ENCODE peak calls at places on chromosomes 5 and 9, in eight cellular contexts. W is endothelial cell, T is GM12865, U is NB4, Q is chondrocyte, M is WTC11, A is esophagus squamous epithelium, J is cardiac fibroblast. G is an unnamed sample.

GRCh38 chr5:126471247-126471646 is 48.0 kb downstream of the GRAMD2B start:
- DNase-seq in Q (no peak), U (no peak), J (no peak), W (no peak), T (no peak), A (no peak), M (no peak), G (no peak)

GRCh38 chr9:92292338-92293074 is 991 bp downstream of the IARS1 start:
- DNase-seq in W (no peak), Q (no peak), A (no peak), M (no peak), U (peak), J (no peak), T (no peak), G (no peak)

GRCh38 chr9:90905822-90906221 is 104.2 kb downstream of the SYK start:
- DNase-seq in A (no peak), J (no peak), T (no peak), M (no peak), U (no peak), Q (no peak), W (no peak), G (no peak)

GRCh38 chr9:18489861-18490260 is 15.9 kb downstream of the ADAMTSL1 start:
- DNase-seq in U (no peak), M (no peak), Q (no peak), T (no peak), J (peak), W (no peak), A (no peak), G (no peak)

GRCh38 chr9:136290508-136291000 is 13.3 kb downstream of the CCDC187 start:
- DNase-seq in J (no peak), W (no peak), M (no peak), A (no peak), T (no peak), Q (no peak), U (no peak), G (no peak)

GRCh38 chr9:103789686-103790085 is 304.4 kb upstream of the SMC2 start:
- DNase-seq in U (peak), J (peak), W (no peak), A (no peak), M (no peak), T (peak), Q (no peak), G (no peak)

GRCh38 chr9:35696520-35697215 is 6.9 kb upstream of the TPM2 start:
- DNase-seq in A (no peak), U (peak), M (peak), W (peak), J (peak), Q (no peak), T (peak), G (peak)

GRCh38 chr9:98916660-98917059 is 27.0 kb upstream of the COL15A1 start:
- DNase-seq in M (peak), W (peak), T (no peak), J (no peak), Q (no peak), U (no peak), A (no peak), G (no peak)

GRCh38 chr5:107067391-107067790 is 603.3 kb downstream of the EFNA5 start:
- DNase-seq in T (peak), U (no peak), W (no peak), Q (no peak), A (no peak), J (no peak), M (peak), G (no peak)

GRCh38 chr5:141889282-141889871 is 11.2 kb upstream of the PCDH1 start:
- DNase-seq in W (no peak), U (peak), M (no peak), T (peak), J (peak), Q (no peak), A (no peak), G (no peak)

GRCh38 chr5:56552612-56553268 is 262.6 kb upstream of the MAP3K1 start:
- DNase-seq in T (no peak), J (peak), Q (no peak), A (no peak), W (no peak), U (no peak), M (no peak), G (no peak)

GRCh38 chr9:72140582-72140981 is 8.7 kb upstream of the GDA start:
- DNase-seq in Q (no peak), T (no peak), U (no peak), M (no peak), A (no peak), W (no peak), J (no peak), G (no peak)

GRCh38 chr5:30871191-30871590 is 322.3 kb upstream of the CDH6 start:
- DNase-seq in T (no peak), Q (no peak), U (no peak), M (no peak), J (no peak), A (no peak), W (no peak), G (no peak)

GRCh38 chr9:97373311-97373710 is 38.6 kb upstream of the TDRD7 start:
- DNase-seq in Q (no peak), A (no peak), U (no peak), J (no peak), M (no peak), T (no peak), W (no peak), G (no peak)

GRCh38 chr9:134067904-134068741 is at the start of gene BRD3:
- DNase-seq in Q (no peak), U (peak), M (peak), T (peak), J (peak), A (peak), W (peak), G (peak)

GRCh38 chr5:35484241-35484640 is 133.4 kb upstream of the SPEF2 start:
- DNase-seq in W (no peak), Q (no peak), M (no peak), A (no peak), J (no peak), T (no peak), U (no peak), G (no peak)

GRCh38 chr5:76153271-76153670 is 70.1 kb downstream of the SV2C start:
- DNase-seq in W (no peak), U (no peak), T (peak), Q (no peak), M (no peak), A (no peak), J (no peak), G (no peak)
- TF ChIP-seq CTCF in W (no peak), U (no peak), T (no peak), Q (no peak), M (no peak), A (no peak), J (no peak), G (no peak)

GRCh38 chr9:114376586-114376985 is 11.2 kb downstream of the AKNA start:
- DNase-seq in J (no peak), U (no peak), W (no peak), M (no peak), T (no peak), Q (no peak), A (no peak), G (no peak)

GRCh38 chr9:114380988-114381387 is 6.8 kb downstream of the AKNA start:
- DNase-seq in M (no peak), Q (no peak), U (no peak), A (no peak), W (no peak), J (no peak), T (no peak), G (no peak)

GRCh38 chr9:114377046-114377445 is 10.7 kb downstream of the AKNA start:
- DNase-seq in T (no peak), Q (no peak), M (no peak), J (no peak), A (no peak), W (no peak), U (no peak), G (no peak)

GRCh38 chr9:114378016-114378415 is 9.8 kb downstream of the AKNA start:
- DNase-seq in Q (no peak), J (no peak), A (no peak), U (no peak), T (no peak), M (no peak), W (no peak), G (no peak)

DNA sequence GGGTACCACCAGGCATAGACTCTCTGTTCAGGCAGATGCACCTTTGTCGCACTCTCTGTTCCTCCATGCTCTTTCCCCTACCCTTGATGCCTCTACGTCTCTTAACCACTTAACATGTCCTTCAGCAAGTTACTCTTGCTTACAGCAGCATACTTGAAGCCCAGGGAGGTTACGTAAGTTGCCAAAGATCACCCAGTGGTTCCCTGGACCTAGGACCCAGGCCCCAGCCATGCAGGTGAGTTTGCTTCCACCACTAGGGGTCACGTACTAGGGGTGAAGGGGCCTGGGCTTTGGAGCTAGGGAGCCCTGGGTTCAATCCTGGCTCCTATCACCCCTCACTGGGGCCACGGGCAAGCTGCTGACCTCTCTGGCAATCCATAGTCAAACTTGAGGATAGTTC is 8.9 kb downstream of the AKNA start:
- DNase-seq in A (no peak), W (no peak), Q (no peak), T (no peak), U (no peak), J (no peak), M (no peak), G (no peak)
- TF ChIP-seq CTCF in A (no peak), W (no peak), Q (no peak), T (no peak), U (no peak), J (no peak), M (no peak), G (no peak)

DNA sequence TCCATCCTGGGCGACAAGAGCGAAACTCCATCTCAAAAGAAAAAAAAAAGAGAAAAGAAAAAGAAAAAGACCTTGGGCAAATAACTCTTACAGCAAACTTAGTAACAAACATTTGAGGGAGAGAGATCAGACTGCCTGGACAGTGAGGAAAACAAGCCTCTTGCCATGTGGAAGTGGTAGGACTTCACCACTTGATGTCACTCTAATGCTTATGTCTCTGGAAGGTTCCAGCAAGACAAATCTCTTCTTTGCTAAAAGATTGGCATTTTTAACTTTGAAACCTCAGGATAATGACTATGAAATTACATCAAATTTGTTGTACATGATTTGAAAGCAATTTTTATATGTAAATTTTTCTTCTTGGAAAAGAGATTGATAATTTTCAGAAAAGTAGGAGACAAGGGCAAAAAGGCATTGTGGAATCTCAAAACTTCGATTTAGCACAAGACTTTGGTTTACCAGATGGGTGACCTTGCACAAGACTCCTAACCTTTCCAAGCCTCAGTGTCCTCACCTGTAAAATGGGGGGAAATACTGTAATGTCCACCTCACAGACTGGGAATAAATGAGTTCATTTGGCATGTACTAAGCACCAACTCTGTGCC is 5.4 kb downstream of the ACTL7B start:
- DNase-seq in U (peak), W (no peak), J (peak), Q (no peak), T (peak), A (no peak), M (no peak), G (no peak)
- TF ChIP-seq CTCF in U (peak), W (no peak), J (peak), Q (peak), T (peak), A (no peak), M (no peak), G (peak)

GRCh38 chr9:38228331-38229122 is 159.5 kb upstream of the SHB start:
- DNase-seq in Q (no peak), W (no peak), A (no peak), T (no peak), J (no peak), U (no peak), M (no peak), G (no peak)
- TF ChIP-seq CTCF in Q (no peak), W (no peak), A (no peak), T (no peak), J (no peak), U (no peak), M (no peak), G (no peak)

GRCh38 chr5:488241-488640 is 36.0 kb downstream of the SLC9A3 start:
- DNase-seq in A (no peak), M (no peak), T (no peak), J (no peak), W (no peak), Q (no peak), U (no peak), G (no peak)

GRCh38 chr5:489689-490080 is 34.6 kb downstream of the SLC9A3 start:
- DNase-seq in M (no peak), U (no peak), J (no peak), Q (no peak), T (no peak), A (no peak), W (no peak), G (no peak)

GRCh38 chr5:490116-491094 is 33.8 kb downstream of the SLC9A3 start:
- DNase-seq in A (no peak), T (no peak), J (no peak), Q (no peak), M (no peak), W (no peak), U (no peak), G (no peak)

GRCh38 chr5:491119-491855 is 33.0 kb downstream of the SLC9A3 start:
- DNase-seq in T (no peak), Q (no peak), M (no peak), U (no peak), A (no peak), W (no peak), J (no peak), G (no peak)

DNA sequence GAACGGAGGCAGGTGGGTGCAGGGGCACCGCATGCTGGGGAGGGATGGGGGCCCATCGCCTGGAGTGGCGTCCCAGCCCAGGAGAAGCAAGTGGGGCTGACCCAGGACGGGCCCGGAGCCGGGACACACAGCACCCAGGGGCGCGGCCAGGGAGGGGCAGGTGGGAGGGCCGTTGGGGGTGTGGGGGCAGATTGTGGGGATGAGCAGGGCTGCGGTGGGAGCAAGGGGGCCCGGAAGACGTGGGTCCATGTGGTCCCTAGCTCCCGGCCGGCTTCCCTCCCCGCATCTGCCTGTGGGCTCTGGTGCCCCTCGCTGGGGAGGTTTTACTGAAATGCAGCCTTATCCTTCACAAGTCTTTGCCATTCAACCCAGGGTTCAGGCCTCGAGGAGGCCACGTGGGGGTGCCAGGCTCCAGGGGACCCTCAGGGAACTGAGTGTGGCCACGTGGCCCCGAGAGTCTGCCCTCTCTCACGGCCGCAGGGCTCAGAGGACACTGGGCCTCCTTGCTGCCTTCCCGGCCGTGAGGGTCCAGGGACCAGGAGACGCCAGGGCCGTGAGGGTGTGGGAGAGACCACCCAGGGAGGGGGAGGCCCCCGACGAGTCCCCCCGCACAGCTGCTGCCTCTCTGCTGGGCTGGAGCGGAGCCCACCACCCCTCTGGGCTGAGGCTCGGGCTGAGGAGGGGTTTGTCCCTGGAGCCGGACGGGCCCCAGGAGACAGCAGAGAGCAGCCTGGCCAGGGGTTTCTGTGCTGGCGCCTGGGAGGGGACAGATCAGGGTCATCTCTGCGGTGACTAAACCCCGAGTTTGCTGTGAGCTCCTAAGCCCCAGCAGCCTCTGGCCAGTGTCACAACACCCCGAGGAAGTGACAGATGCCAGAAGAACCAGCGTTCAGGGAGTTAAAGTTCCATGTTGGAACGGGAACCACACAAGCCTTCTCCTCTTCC is 35.2 kb downstream of the SLC9A3 start:
- DNase-seq in M (no peak), Q (no peak), A (no peak), J (no peak), U (peak), W (no peak), T (no peak), G (no peak)
- TF ChIP-seq CTCF in M (no peak), Q (no peak), A (no peak), J (no peak), U (no peak), W (no peak), T (no peak), G (no peak)

DNA sequence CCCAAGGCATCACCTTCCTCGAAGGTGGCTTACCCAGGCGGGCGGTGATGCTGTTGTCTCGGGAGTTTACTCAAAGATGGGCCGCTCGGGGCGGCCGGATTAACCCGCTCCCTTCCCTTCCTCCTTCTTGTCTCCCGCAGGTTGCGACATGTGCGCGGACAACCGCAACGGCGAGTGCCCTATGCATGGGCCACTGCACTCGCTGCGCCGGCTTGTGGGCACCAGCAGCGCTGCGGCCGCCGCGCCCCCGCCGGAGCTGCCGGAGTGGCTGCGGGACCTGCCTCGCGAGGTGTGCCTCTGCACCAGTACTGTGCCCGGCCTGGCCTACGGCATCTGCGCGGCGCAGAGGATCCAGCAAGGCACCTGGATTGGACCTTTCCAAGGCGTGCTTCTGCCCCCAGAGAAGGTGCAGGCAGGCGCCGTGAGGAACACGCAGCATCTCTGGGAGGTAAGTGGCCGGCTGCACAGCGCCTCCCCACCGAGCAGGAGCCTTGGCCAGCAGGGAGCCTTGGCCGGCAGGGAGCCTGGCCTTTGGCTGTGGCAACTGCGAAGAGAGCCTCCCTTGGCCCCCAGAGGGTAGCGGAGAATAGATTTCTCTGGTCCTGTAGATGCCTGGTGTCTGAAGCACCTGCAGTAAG is 10.6 kb downstream of the PRDM6 start:
- DNase-seq in A (no peak), Q (no peak), J (no peak), U (peak), W (peak), T (no peak), M (peak), G (no peak)
- TF ChIP-seq CTCF in A (no peak), Q (peak), J (no peak), U (peak), W (no peak), T (no peak), M (no peak), G (no peak)

G was measured in GM10248.